ENCODE peak calls at places on chromosomes 2 and 18, in five cellular contexts. X, K, M, N and D are unnamed samples.

GRCh38 chr18:43830905-43831304 is 553.6 kb upstream of the SYT4 start:
- DNase-seq in X (no peak), N (no peak), K (no peak), M (no peak), D (no peak)

GRCh38 chr2:113225505-113226259 is 51.9 kb downstream of the PSD4 start:
- DNase-seq in M (peak), N (no peak), K (no peak), X (no peak), D (no peak)

GRCh38 chr2:65228249-65228750 is 669 bp downstream of the ACTR2 start:
- DNase-seq in X (no peak), K (no peak), N (no peak), M (no peak), D (no peak)

GRCh38 chr18:67514901-67515540 is 1.5 kb downstream of the DSEL start:
- DNase-seq in X (no peak), M (no peak), N (no peak), K (no peak), D (no peak)

GRCh38 chr18:56873441-56874140 is 222.4 kb downstream of the WDR7 start:
- DNase-seq in N (no peak), X (no peak), K (no peak), M (no peak), D (no peak)

GRCh38 chr2:134327367-134327766 is 73.5 kb downstream of the MGAT5 start:
- DNase-seq in N (no peak), M (no peak), X (no peak), K (no peak), D (no peak)

GRCh38 chr2:76862901-76863300 is 659.3 kb downstream of the LRRTM4 start:
- DNase-seq in X (no peak), K (no peak), M (no peak), N (no peak), D (no peak)

GRCh38 chr2:152347076-152347475 is 12.1 kb downstream of the FMNL2 start:
- DNase-seq in N (no peak), M (no peak), X (no peak), K (no peak), D (no peak)

GRCh38 chr2:106581755-106582430 is 94.7 kb downstream of the CD8B2 start:
- DNase-seq in X (peak), N (no peak), K (peak), M (peak), D (peak)

GRCh38 chr2:9809064-9809356 is 34.3 kb upstream of the TAF1B start:
- DNase-seq in X (peak), K (no peak), M (no peak), N (peak), D (no peak)

GRCh38 chr18:49819768-49820662 is 6.7 kb upstream of the ACAA2 start:
- DNase-seq in N (no peak), M (no peak), K (no peak), X (no peak), D (peak)

GRCh38 chr2:235967358-235967757 is 200.8 kb downstream of the GBX2 start:
- DNase-seq in M (no peak), X (no peak), N (no peak), K (no peak), D (no peak)

GRCh38 chr2:88247531-88247930 is 77.4 kb downstream of the THNSL2 start:
- DNase-seq in X (no peak), N (no peak), M (no peak), K (no peak), D (no peak)

GRCh38 chr2:196473617-196474016 is 165.9 kb upstream of the CCDC150 start:
- DNase-seq in N (no peak), K (no peak), X (no peak), M (no peak), D (no peak)

GRCh38 chr18:49668583-49669290 is 106.9 kb downstream of the LIPG start:
- DNase-seq in K (peak), N (peak), X (no peak), M (no peak), D (no peak)

GRCh38 chr18:25464211-25464610 is 112.2 kb upstream of the ZNF521 start:
- DNase-seq in X (no peak), N (no peak), K (no peak), M (no peak), D (no peak)

GRCh38 chr2:72104821-72105588 is 42.7 kb downstream of the CYP26B1 start:
- DNase-seq in X (no peak), M (no peak), N (no peak), K (no peak), D (no peak)

GRCh38 chr2:42747422-42747821 is 16.5 kb downstream of the OXER1 start:
- DNase-seq in M (no peak), X (no peak), N (no peak), K (no peak), D (no peak)

GRCh38 chr2:80326214-80326613 is 21.7 kb upstream of the LRRTM1 start:
- DNase-seq in X (no peak), K (no peak), M (peak), N (no peak), D (no peak)

GRCh38 chr2:124810132-124810531 is 785.0 kb downstream of the CNTNAP5 start:
- DNase-seq in X (no peak), N (no peak), M (peak), K (no peak), D (no peak)

GRCh38 chr2:98308068-98308467 is 38.2 kb upstream of the CNGA3 start:
- DNase-seq in M (no peak), N (no peak), X (peak), K (no peak), D (no peak)

GRCh38 chr2:70692256-70692655 is 75.7 kb downstream of the ADD2 start:
- DNase-seq in K (no peak), M (no peak), X (no peak), N (no peak), D (no peak)

GRCh38 chr18:34867520-34867919 is 157.4 kb downstream of the DTNA start:
- DNase-seq in K (peak), N (no peak), X (no peak), M (peak), D (no peak)

GRCh38 chr18:34866310-34866709 is 156.2 kb downstream of the DTNA start:
- DNase-seq in X (no peak), K (no peak), M (no peak), N (no peak), D (no peak)

GRCh38 chr18:34870916-34871315 is 160.8 kb downstream of the DTNA start:
- DNase-seq in N (no peak), M (no peak), X (no peak), K (no peak), D (no peak)

GRCh38 chr18:34864836-34865497 is 154.9 kb downstream of the DTNA start:
- DNase-seq in X (no peak), K (no peak), N (no peak), M (no peak), D (no peak)

GRCh38 chr18:34866739-34867138 is 156.6 kb downstream of the DTNA start:
- DNase-seq in X (no peak), K (no peak), N (no peak), M (no peak), D (no peak)
- TF ChIP-seq POLR2A in X (no peak), K (no peak), N (no peak), M (no peak), D (no peak)

GRCh38 chr2:217979151-217979811 is 23.5 kb downstream of the TNS1 start:
- DNase-seq in K (peak), M (no peak), X (no peak), N (no peak), D (no peak)
- H3K27ac ChIP-seq in K (peak), M (no peak), X (peak), N (peak), D (peak)

DNA sequence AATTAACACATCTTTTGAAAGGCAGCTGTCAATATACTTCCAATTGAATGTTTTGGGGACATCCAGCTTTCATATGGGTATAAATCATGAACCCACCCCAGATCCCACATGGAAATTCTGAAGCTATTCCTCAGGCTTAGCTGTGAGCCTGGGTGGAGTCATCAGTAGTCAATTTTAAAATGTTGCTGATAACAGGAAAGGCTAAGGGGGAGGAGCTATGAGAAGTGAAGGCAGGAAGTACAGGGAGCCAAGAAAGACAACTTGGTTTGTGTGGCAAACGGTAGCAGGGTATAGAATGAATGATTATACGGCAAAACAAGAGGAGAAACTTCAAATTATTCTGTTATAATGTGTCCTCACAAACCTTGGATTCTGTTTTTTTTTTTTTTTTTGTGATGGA is 108.6 kb downstream of the QPCT start:
- DNase-seq in K (no peak), M (no peak), N (no peak), X (no peak), D (no peak)
- H3K4me3 ChIP-seq in K (no peak), M (no peak), N (no peak), X (no peak), D (no peak)

GRCh38 chr2:190459881-190460280 is 51.7 kb downstream of the MFSD6 start:
- DNase-seq in M (no peak), X (no peak), N (no peak), K (no peak), D (no peak)
- TF ChIP-seq POLR2A in M (no peak), X (no peak), N (no peak), K (no peak), D (no peak)